ENCODE peak calls at places on chromosomes 12 and 14, in four cellular contexts. One of them, this sample, is unnamed.
A peak's percentile ranks its signal among the peaks of the same experiment; 100 is the strongest.

GRCh38 chr12:34287437-34287836 is 265.1 kb downstream of the ALG10 start:
- DNase-seq in HCT116: no peak
- DNase-seq in HepG2: no peak
- DNase-seq in H1: no peak
- DNase-seq in this sample: no peak

GRCh38 chr12:111858186-111858585 is 16.2 kb downstream of the MAPKAPK5 start:
- DNase-seq in HCT116: no peak
- DNase-seq in HepG2: no peak
- DNase-seq in H1: no peak
- DNase-seq in this sample: no peak

GRCh38 chr12:89135976-89136634 is 216.2 kb downstream of the DUSP6 start:
- DNase-seq in HCT116: peak; percentile 68
- DNase-seq in HepG2: no peak
- DNase-seq in H1: no peak
- DNase-seq in this sample: no peak

GRCh38 chr12:42679402-42679801 is 89.9 kb upstream of the PRICKLE1 start:
- DNase-seq in HCT116: no peak
- DNase-seq in HepG2: no peak
- DNase-seq in H1: no peak
- DNase-seq in this sample: no peak

GRCh38 chr12:7304456-7304855 is 584 bp downstream of the ACSM4 start:
- DNase-seq in HCT116: no peak
- DNase-seq in HepG2: no peak
- DNase-seq in H1: no peak
- DNase-seq in this sample: no peak

GRCh38 chr12:5258498-5258897 is 173.4 kb upstream of the NTF3 start:
- DNase-seq in HCT116: no peak
- DNase-seq in HepG2: no peak
- DNase-seq in H1: no peak
- DNase-seq in this sample: no peak

GRCh38 chr12:29176951-29177350 is 27.9 kb downstream of the FAR2 start:
- DNase-seq in HCT116: no peak
- DNase-seq in HepG2: no peak
- DNase-seq in H1: no peak
- DNase-seq in this sample: no peak

GRCh38 chr14:33709286-33709685 is 241.6 kb downstream of the EGLN3 start:
- DNase-seq in HCT116: no peak
- DNase-seq in HepG2: no peak
- DNase-seq in H1: no peak
- DNase-seq in this sample: no peak

GRCh38 chr12:55696796-55697462 is 10.8 kb downstream of the ITGA7 start:
- DNase-seq in HCT116: no peak
- DNase-seq in HepG2: no peak
- DNase-seq in H1: no peak
- DNase-seq in this sample: no peak

GRCh38 chr12:88052686-88053085 is 23.5 kb upstream of the C12orf50 start:
- DNase-seq in HCT116: peak; percentile 27
- DNase-seq in HepG2: peak; percentile 30
- DNase-seq in H1: no peak
- DNase-seq in this sample: peak; percentile 19

GRCh38 chr12:65937181-65937641 is 112.9 kb downstream of the HMGA2 start:
- DNase-seq in HCT116: peak; percentile 66
- DNase-seq in HepG2: peak; percentile 97
- DNase-seq in H1: no peak
- DNase-seq in this sample: no peak

GRCh38 chr12:58204086-58204485 is 262.7 kb downstream of the ATP23 start:
- DNase-seq in HCT116: no peak
- DNase-seq in HepG2: no peak
- DNase-seq in H1: no peak
- DNase-seq in this sample: no peak

GRCh38 chr12:20985399-20985798 is 145.6 kb upstream of the SLCO1B1 start:
- DNase-seq in HCT116: no peak
- DNase-seq in HepG2: no peak
- DNase-seq in H1: no peak
- DNase-seq in this sample: no peak

GRCh38 chr12:45909041-45909713 is 81.2 kb downstream of the SCAF11 start:
- DNase-seq in HCT116: no peak
- DNase-seq in HepG2: no peak
- DNase-seq in H1: no peak
- DNase-seq in this sample: no peak

GRCh38 chr12:110581951-110582285 is 1.2 kb downstream of the PPTC7 start:
- DNase-seq in HCT116: no peak
- DNase-seq in HepG2: no peak
- DNase-seq in H1: no peak
- DNase-seq in this sample: no peak

GRCh38 chr12:56565510-56566101 is 44.0 kb downstream of the RBMS2 start:
- DNase-seq in HCT116: no peak
- DNase-seq in HepG2: peak; percentile 54
- DNase-seq in H1: peak; percentile 53
- DNase-seq in this sample: peak; percentile 46

GRCh38 chr14:30373053-30373849 is 185.7 kb upstream of the G2E3 start:
- DNase-seq in HCT116: no peak
- DNase-seq in HepG2: no peak
- DNase-seq in H1: no peak
- DNase-seq in this sample: no peak

GRCh38 chr12:129938089-129938488 is 34.3 kb upstream of the TMEM132D start:
- DNase-seq in HCT116: no peak
- DNase-seq in HepG2: no peak
- DNase-seq in H1: peak; percentile 24
- DNase-seq in this sample: no peak

GRCh38 chr14:102616799-102617198 is 24.4 kb downstream of the RCOR1 start:
- DNase-seq in HCT116: no peak
- DNase-seq in HepG2: peak; percentile 62
- DNase-seq in H1: no peak
- DNase-seq in this sample: no peak

GRCh38 chr14:105473677-105474477 is 744 bp upstream of the CRIP2 start:
- DNase-seq in HCT116: peak; percentile 66
- DNase-seq in HepG2: peak; percentile 77
- DNase-seq in H1: peak; percentile 96
- DNase-seq in this sample: peak; percentile 85

GRCh38 chr12:3135522-3136461 is 58.6 kb downstream of the TSPAN9 start:
- DNase-seq in HCT116: peak; percentile 61
- DNase-seq in HepG2: peak; percentile 73
- DNase-seq in H1: peak; percentile 63
- DNase-seq in this sample: peak; percentile 67

GRCh38 chr12:19873146-19873545 is 433.9 kb downstream of the AEBP2 start:
- DNase-seq in HCT116: no peak
- DNase-seq in HepG2: no peak
- DNase-seq in H1: no peak
- DNase-seq in this sample: no peak

GRCh38 chr14:44287858-44288257 is 219.2 kb downstream of the FSCB start:
- DNase-seq in HCT116: no peak
- DNase-seq in HepG2: no peak
- DNase-seq in H1: no peak
- DNase-seq in this sample: no peak

GRCh38 chr14:33563492-33563891 is 387.4 kb downstream of the EGLN3 start:
- DNase-seq in HCT116: no peak
- DNase-seq in HepG2: no peak
- DNase-seq in H1: no peak
- DNase-seq in this sample: no peak

GRCh38 chr12:132161046-132161781 is 17.0 kb downstream of the NOC4L start:
- DNase-seq in HCT116: peak; percentile 39
- DNase-seq in HepG2: no peak
- DNase-seq in H1: no peak
- DNase-seq in this sample: no peak

GRCh38 chr14:104821229-104821945 is 20.5 kb downstream of the ZBTB42 start:
- DNase-seq in HCT116: no peak
- DNase-seq in HepG2: no peak
- DNase-seq in H1: no peak
- DNase-seq in this sample: peak; percentile 1

GRCh38 chr14:97624985-97625384 is 827.8 kb downstream of the VRK1 start:
- DNase-seq in HCT116: no peak
- DNase-seq in HepG2: no peak
- DNase-seq in H1: no peak
- DNase-seq in this sample: no peak

GRCh38 chr14:82951171-82951570 is 1417.5 kb upstream of the SEL1L start:
- DNase-seq in HCT116: no peak
- DNase-seq in HepG2: no peak
- DNase-seq in H1: no peak
- DNase-seq in this sample: no peak

GRCh38 chr12:87376722-87377121 is 652.5 kb downstream of the C12orf50 start:
- DNase-seq in HCT116: no peak
- DNase-seq in HepG2: no peak
- DNase-seq in H1: no peak
- DNase-seq in this sample: no peak

GRCh38 chr12:84842406-84843013 is 70.1 kb downstream of the SLC6A15 start:
- DNase-seq in HCT116: peak; percentile 28
- DNase-seq in HepG2: peak; percentile 16
- DNase-seq in H1: no peak
- DNase-seq in this sample: peak; percentile 6

GRCh38 chr12:28611501-28611900 is 421.2 kb downstream of the CCDC91 start:
- DNase-seq in HCT116: no peak
- DNase-seq in HepG2: no peak
- DNase-seq in H1: no peak
- DNase-seq in this sample: no peak

GRCh38 chr12:117334855-117335587 is 26.4 kb downstream of the NOS1 start:
- DNase-seq in HCT116: no peak
- DNase-seq in HepG2: no peak
- DNase-seq in H1: no peak
- DNase-seq in this sample: no peak

GRCh38 chr12:2775431-2775830 is 19.3 kb upstream of the FKBP4 start:
- DNase-seq in HCT116: no peak
- DNase-seq in HepG2: no peak
- DNase-seq in H1: no peak
- DNase-seq in this sample: no peak

GRCh38 chr12:94290353-94290752 is 142.0 kb downstream of the PLXNC1 start:
- DNase-seq in HCT116: no peak
- DNase-seq in HepG2: no peak
- DNase-seq in H1: peak; percentile 49
- DNase-seq in this sample: no peak

GRCh38 chr14:75864352-75864751 is 117.4 kb downstream of the TGFB3 start:
- DNase-seq in HCT116: no peak
- DNase-seq in HepG2: no peak
- DNase-seq in H1: no peak
- DNase-seq in this sample: no peak

GRCh38 chr14:52327374-52328226 is 13.5 kb downstream of the PTGER2 start:
- DNase-seq in HCT116: no peak
- DNase-seq in HepG2: no peak
- DNase-seq in H1: no peak
- DNase-seq in this sample: no peak

GRCh38 chr14:54653764-54654469 is 87.0 kb downstream of the SAMD4A start:
- DNase-seq in HCT116: no peak
- DNase-seq in HepG2: peak; percentile 85
- DNase-seq in H1: no peak
- DNase-seq in this sample: no peak

GRCh38 chr12:53454710-53455109 is 2.8 kb downstream of the PCBP2 start:
- DNase-seq in HCT116: no peak
- DNase-seq in HepG2: no peak
- DNase-seq in H1: no peak
- DNase-seq in this sample: no peak
- TF ChIP-seq FOSL1 in HCT116: no peak
- TF ChIP-seq FOSL1 in HepG2: no peak
- TF ChIP-seq FOSL1 in H1: no peak
- TF ChIP-seq FOSL1 in this sample: no peak

DNA sequence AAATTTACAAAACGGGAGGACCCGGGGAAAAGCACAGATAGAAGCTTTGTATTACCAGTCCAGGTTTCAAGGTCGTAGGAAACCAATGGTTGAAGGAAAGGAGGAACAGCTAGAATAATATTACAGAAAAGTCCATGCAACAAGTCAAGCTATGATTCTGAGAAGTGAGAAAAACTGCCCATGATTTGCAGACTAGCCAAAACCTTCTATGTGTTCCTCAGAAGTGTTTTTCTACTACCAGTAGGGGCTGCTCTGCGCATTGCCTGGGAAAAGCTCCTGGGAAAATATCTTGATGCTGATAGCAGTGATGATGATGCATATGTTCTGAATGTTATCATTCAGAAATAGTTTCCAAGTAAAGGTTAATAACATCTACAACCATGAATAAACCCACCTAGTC is 2.2 kb downstream of the PDZRN4 start:
- DNase-seq in HCT116: no peak
- DNase-seq in HepG2: peak; percentile 2
- DNase-seq in H1: no peak
- DNase-seq in this sample: peak; percentile 2
- TF ChIP-seq FOSL1 in HCT116: no peak
- TF ChIP-seq FOSL1 in HepG2: no peak
- TF ChIP-seq FOSL1 in H1: no peak
- TF ChIP-seq FOSL1 in this sample: no peak

DNA sequence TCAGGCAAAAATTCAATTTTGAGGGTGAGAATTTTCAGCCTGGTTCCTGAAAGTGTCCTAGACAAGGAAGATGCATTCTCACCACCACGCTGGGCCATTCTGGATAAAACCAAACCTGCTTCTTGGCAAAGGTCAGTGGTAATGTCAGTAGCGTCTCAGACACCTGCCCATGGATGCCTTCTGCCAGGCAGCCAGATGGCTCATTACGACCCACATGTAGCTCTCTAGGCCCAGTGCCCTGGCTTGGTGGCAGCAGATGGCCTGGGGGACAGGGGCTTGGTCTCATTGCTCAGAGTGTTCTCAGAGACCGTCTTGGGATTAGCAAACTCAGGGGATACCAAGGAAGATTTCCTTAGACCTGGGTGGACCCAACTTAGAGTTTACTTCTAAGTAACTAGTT is 105.1 kb downstream of the ARF6 start:
- DNase-seq in HCT116: no peak
- DNase-seq in HepG2: no peak
- DNase-seq in H1: no peak
- DNase-seq in this sample: no peak
- TF ChIP-seq FOSL1 in HCT116: no peak
- TF ChIP-seq FOSL1 in HepG2: no peak
- TF ChIP-seq FOSL1 in H1: no peak
- TF ChIP-seq FOSL1 in this sample: no peak

GRCh38 chr14:100290607-100291304 is 15.5 kb downstream of the SLC25A29 start:
- DNase-seq in HCT116: no peak
- DNase-seq in HepG2: peak; percentile 86
- DNase-seq in H1: no peak
- DNase-seq in this sample: no peak
- TF ChIP-seq FOSL1 in HCT116: no peak
- TF ChIP-seq FOSL1 in HepG2: no peak
- TF ChIP-seq FOSL1 in H1: no peak
- TF ChIP-seq FOSL1 in this sample: no peak

DNA sequence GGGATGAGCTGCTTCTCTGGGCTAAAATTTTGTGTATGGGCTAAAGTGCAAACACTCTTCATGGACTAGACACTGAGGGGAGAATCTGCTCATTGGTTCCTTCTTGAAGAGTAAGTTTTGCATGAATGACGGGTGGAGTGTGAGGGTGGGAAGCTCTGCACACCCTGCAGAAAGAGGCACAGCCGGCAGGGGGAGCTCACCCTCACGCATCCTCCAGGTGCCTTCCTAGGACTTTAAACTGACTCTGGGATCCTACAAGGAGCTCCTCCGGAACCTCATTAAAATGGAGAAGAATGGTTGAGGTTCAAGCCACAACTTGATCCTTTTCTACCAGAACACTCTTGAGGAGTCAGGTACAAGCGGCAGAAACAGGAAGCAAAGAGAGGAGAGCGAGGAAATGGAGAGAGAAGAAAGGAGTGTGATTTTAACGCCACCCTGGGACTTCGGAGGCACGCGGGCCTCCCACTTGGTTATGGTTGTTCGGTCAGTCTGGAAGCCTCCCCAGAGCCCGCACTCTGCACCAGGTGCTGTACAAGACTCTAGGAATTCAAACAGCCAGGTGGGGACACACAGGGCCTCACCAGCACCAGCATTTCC is 87.5 kb downstream of the SETD3 start:
- DNase-seq in HCT116: peak; percentile 15
- DNase-seq in HepG2: peak; percentile 23
- DNase-seq in H1: peak; percentile 79
- DNase-seq in this sample: peak; percentile 56
- TF ChIP-seq FOSL1 in HCT116: no peak
- TF ChIP-seq FOSL1 in HepG2: no peak
- TF ChIP-seq FOSL1 in H1: no peak
- TF ChIP-seq FOSL1 in this sample: no peak